ENCODE peak calls at places on chromosomes 5 and 9, in eight cellular contexts. O is HepG2; N is nephron progenitor cell; I is A549; M is SK-N-DZ; X is NCI-H1417; Z is NCI-H2029; K is activated effector memory CD4-positive, alpha-beta T cell treated with Interleukin-2 at 50 U/mL for 16 hours. T is an unnamed sample.

GRCh38 chr5:41637424-41637823 is 127.0 kb upstream of the PLCXD3 start:
- DNase-seq in O (no peak), N (no peak), I (no peak), M (peak), X (no peak), Z (no peak), K (no peak), T (no peak)

GRCh38 chr5:8081179-8081578 is 212.2 kb downstream of the MTRR start:
- DNase-seq in O (no peak), N (no peak), I (no peak), M (no peak), X (peak), Z (peak), K (no peak), T (no peak)

GRCh38 chr5:72378636-72379289 is 58.6 kb downstream of the PTCD2 start:
- DNase-seq in O (no peak), N (no peak), I (peak), M (no peak), X (no peak), Z (peak), K (no peak), T (no peak)

GRCh38 chr5:95960802-95961616 is 642 bp downstream of the ELL2 start:
- DNase-seq in O (peak), N (peak), I (peak), M (peak), X (peak), Z (peak), K (peak), T (peak)

GRCh38 chr5:77876862-77877502 is 100.8 kb upstream of the TBCA start:
- DNase-seq in O (no peak), N (no peak), I (no peak), M (no peak), X (no peak), Z (no peak), K (no peak), T (no peak)

GRCh38 chr9:133111461-133112360 is 9.3 kb downstream of the RALGDS start:
- DNase-seq in O (no peak), N (no peak), I (no peak), M (no peak), X (no peak), Z (no peak), K (no peak), T (no peak)

GRCh38 chr5:3297852-3298251 is 297.8 kb upstream of the IRX1 start:
- DNase-seq in O (no peak), N (no peak), I (no peak), M (no peak), X (no peak), Z (no peak), K (no peak), T (no peak)

GRCh38 chr9:131181091-131181681 is 55.8 kb downstream of the NUP214 start:
- DNase-seq in O (no peak), N (no peak), I (no peak), M (no peak), X (no peak), Z (no peak), K (no peak), T (no peak)

GRCh38 chr5:175887463-175887862 is 16.1 kb downstream of the CPLX2 start:
- DNase-seq in O (no peak), N (no peak), I (no peak), M (peak), X (peak), Z (no peak), K (no peak), T (no peak)

GRCh38 chr5:57495285-57495684 is 12.7 kb upstream of the ACTBL2 start:
- DNase-seq in O (no peak), N (no peak), I (no peak), M (no peak), X (peak), Z (no peak), K (peak), T (no peak)

GRCh38 chr9:106648799-106649198 is 214.2 kb upstream of the ZNF462 start:
- DNase-seq in O (no peak), N (no peak), I (no peak), M (no peak), X (no peak), Z (no peak), K (no peak), T (no peak)

GRCh38 chr9:100525563-100525962 is 52.3 kb upstream of the CAVIN4 start:
- DNase-seq in O (no peak), N (no peak), I (no peak), M (no peak), X (no peak), Z (no peak), K (no peak), T (no peak)

GRCh38 chr5:115461506-115462290 is 82.9 kb downstream of the FEM1C start:
- DNase-seq in O (no peak), N (no peak), I (peak), M (no peak), X (no peak), Z (no peak), K (no peak), T (no peak)

GRCh38 chr5:52861368-52861767 is 73.7 kb downstream of the ITGA1 start:
- DNase-seq in O (no peak), N (no peak), I (no peak), M (no peak), X (no peak), Z (no peak), K (no peak), T (no peak)

GRCh38 chr9:108103294-108103693 is 613.7 kb upstream of the KLF4 start:
- DNase-seq in O (no peak), N (no peak), I (no peak), M (no peak), X (no peak), Z (no peak), K (no peak), T (no peak)

GRCh38 chr5:55220433-55221185 is 6.5 kb downstream of the MCIDAS start:
- DNase-seq in O (no peak), N (peak), I (no peak), M (no peak), X (no peak), Z (no peak), K (no peak), T (no peak)

GRCh38 chr9:14597171-14597799 is 95.9 kb downstream of the ZDHHC21 start:
- DNase-seq in O (no peak), N (no peak), I (no peak), M (no peak), X (no peak), Z (no peak), K (no peak), T (no peak)

GRCh38 chr9:94869415-94869838 is 142.9 kb downstream of the AOPEP start:
- DNase-seq in O (no peak), N (no peak), I (no peak), M (peak), X (no peak), Z (peak), K (no peak), T (no peak)

GRCh38 chr9:133108794-133109641 is 12.0 kb downstream of the RALGDS start:
- DNase-seq in O (no peak), N (no peak), I (no peak), M (no peak), X (no peak), Z (no peak), K (no peak), T (no peak)

GRCh38 chr9:125649315-125649714 is 57.7 kb downstream of the MAPKAP1 start:
- DNase-seq in O (no peak), N (no peak), I (peak), M (no peak), X (no peak), Z (no peak), K (no peak), T (peak)

GRCh38 chr5:110055301-110055700 is 365.6 kb downstream of the MAN2A1 start:
- DNase-seq in O (no peak), N (no peak), I (no peak), M (no peak), X (no peak), Z (no peak), K (no peak), T (no peak)

GRCh38 chr5:163306421-163306820 is 131.0 kb upstream of the CCNG1 start:
- DNase-seq in O (peak), N (no peak), I (no peak), M (no peak), X (no peak), Z (no peak), K (no peak), T (peak)